ENCODE peak calls at places on chromosomes 3 and 15, in six cellular contexts. L, U, C, D, Z and V are unnamed samples.

GRCh38 chr3:180870008-180870733 is 42.3 kb upstream of the FXR1 start:
- DNase-seq in L (no peak), U (no peak), C (no peak), D (peak; percentile 42), Z (no peak), V (no peak)

GRCh38 chr3:138461696-138462295 is 27.4 kb downstream of the ESYT3 start:
- DNase-seq in L (no peak), U (no peak), C (no peak), D (no peak), Z (no peak), V (no peak)

GRCh38 chr3:190089711-190090110 is 31.0 kb downstream of the P3H2 start:
- DNase-seq in L (no peak), U (no peak), C (no peak), D (no peak), Z (no peak), V (no peak)

GRCh38 chr3:5304789-5305680 is 117.5 kb downstream of the EDEM1 start:
- DNase-seq in L (peak; percentile 12), U (no peak), C (no peak), D (peak; percentile 33), Z (peak; percentile 65), V (no peak)

GRCh38 chr3:139216958-139217357 is 126.9 kb upstream of the MRPS22 start:
- DNase-seq in L (no peak), U (no peak), C (no peak), D (no peak), Z (no peak), V (no peak)

GRCh38 chr15:33107950-33108349 is 86.6 kb downstream of the FMN1 start:
- DNase-seq in L (no peak), U (no peak), C (no peak), D (no peak), Z (no peak), V (no peak)

GRCh38 chr3:192564611-192565010 is 162.7 kb downstream of the FGF12 start:
- DNase-seq in L (no peak), U (no peak), C (no peak), D (no peak), Z (no peak), V (no peak)

GRCh38 chr15:76987896-76988860 is 6.7 kb upstream of the PSTPIP1 start:
- DNase-seq in L (no peak), U (no peak), C (no peak), D (peak; percentile 87), Z (no peak), V (no peak)

GRCh38 chr15:88985547-88986393 is 72.6 kb upstream of the MFGE8 start:
- DNase-seq in L (no peak), U (no peak), C (no peak), D (no peak), Z (no peak), V (no peak)

GRCh38 chr15:47410243-47410642 is 307.1 kb upstream of the SEMA6D start:
- DNase-seq in L (no peak), U (no peak), C (no peak), D (no peak), Z (no peak), V (no peak)

GRCh38 chr3:123161167-123161566 is 40.6 kb upstream of the SEC22A start:
- DNase-seq in L (no peak), U (no peak), C (no peak), D (no peak), Z (peak; percentile 14), V (no peak)

GRCh38 chr3:178044320-178044719 is 491.9 kb upstream of the KCNMB2 start:
- DNase-seq in L (no peak), U (no peak), C (no peak), D (no peak), Z (no peak), V (no peak)

GRCh38 chr15:91291673-91292072 is 191.6 kb downstream of the SV2B start:
- DNase-seq in L (no peak), U (no peak), C (no peak), D (no peak), Z (peak; percentile 37), V (no peak)

GRCh38 chr15:70354260-70354894 is 256.7 kb upstream of the TLE3 start:
- DNase-seq in L (no peak), U (no peak), C (no peak), D (peak; percentile 9), Z (no peak), V (no peak)

GRCh38 chr3:194324823-194325327 is 26.3 kb downstream of the CPN2 start:
- DNase-seq in L (no peak), U (no peak), C (no peak), D (no peak), Z (no peak), V (no peak)

GRCh38 chr3:194325424-194326165 is 25.5 kb downstream of the CPN2 start:
- DNase-seq in L (no peak), U (no peak), C (no peak), D (no peak), Z (no peak), V (no peak)

GRCh38 chr3:194322701-194323174 is 28.4 kb downstream of the CPN2 start:
- DNase-seq in L (peak; percentile 93), U (no peak), C (peak; percentile 94), D (no peak), Z (peak; percentile 91), V (peak; percentile 52)

GRCh38 chr3:194321666-194322640 is 29.2 kb downstream of the CPN2 start:
- DNase-seq in L (no peak), U (no peak), C (no peak), D (no peak), Z (peak; percentile 71), V (no peak)

DNA sequence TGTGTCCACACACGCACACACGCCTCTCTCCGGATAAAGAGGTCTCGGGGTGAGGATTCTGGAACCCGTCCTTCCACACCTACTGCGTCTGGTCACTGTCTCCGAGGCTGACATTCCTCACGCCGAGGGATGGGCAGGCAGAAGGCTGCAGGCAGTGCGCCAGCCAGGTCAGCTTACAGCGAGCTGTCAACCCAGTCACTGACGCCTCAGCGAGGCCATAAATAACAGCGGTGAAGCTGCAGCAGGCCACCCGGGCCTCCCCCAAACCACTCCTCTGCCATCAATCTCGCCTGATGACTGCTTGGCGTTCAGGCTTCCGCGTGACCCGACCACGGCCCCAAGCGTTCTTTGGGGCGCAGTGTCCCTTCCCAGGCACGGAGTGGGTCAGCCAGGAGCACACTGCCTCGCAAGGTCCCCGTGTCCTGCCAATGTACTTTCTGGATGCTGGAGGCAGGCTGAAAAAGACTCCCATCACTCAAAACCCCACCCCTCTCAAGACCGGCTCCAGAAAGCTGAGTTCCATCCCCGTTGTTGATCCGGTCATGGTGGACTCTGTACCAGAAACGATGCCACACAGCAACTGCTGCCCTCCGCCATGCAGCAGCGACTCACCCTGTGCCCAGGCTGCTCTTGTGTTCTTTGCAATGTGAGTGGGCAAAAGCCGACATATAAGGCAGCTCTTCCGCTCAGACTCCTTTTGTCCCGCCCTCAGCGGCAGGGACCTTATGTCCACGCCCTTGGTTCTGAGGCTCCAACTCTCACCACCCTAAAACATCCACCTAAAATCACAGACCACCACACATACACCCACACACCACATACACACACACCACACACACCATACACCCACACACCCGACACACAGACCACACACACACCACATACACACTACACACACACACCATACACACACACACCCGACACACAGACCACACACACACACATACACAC is 27.1 kb downstream of the CPN2 start:
- DNase-seq in L (peak; percentile 80), U (no peak), C (no peak), D (peak; percentile 95), Z (peak; percentile 91), V (peak; percentile 50)
- H3K4me3 ChIP-seq in L (peak overlapping the region; percentile 82), U (peak overlapping the region; percentile 28), C (no peak overlapping the region), D (peak overlapping the region; percentile 50), Z (peak overlapping the region; percentile 16), V (no peak overlapping the region)

GRCh38 chr15:74786659-74787165 is 4.8 kb downstream of the CSK start:
- DNase-seq in L (no peak), U (no peak), C (no peak), D (peak; percentile 77), Z (no peak), V (no peak)
- H3K4me3 ChIP-seq in L (no peak overlapping the region), U (peak overlapping the region; percentile 84), C (no peak overlapping the region), D (peak overlapping the region; percentile 1), Z (no peak overlapping the region), V (no peak overlapping the region)

GRCh38 chr3:12004741-12005513 is 739 bp downstream of the SYN2 start:
- DNase-seq in L (no peak), U (no peak), C (no peak), D (no peak), Z (no peak), V (no peak)
- H3K4me3 ChIP-seq in L (peak overlapping the region; percentile 6), U (peak overlapping the region; percentile 51), C (no peak overlapping the region), D (no peak overlapping the region), Z (no peak overlapping the region), V (peak overlapping the region; percentile 13)

DNA sequence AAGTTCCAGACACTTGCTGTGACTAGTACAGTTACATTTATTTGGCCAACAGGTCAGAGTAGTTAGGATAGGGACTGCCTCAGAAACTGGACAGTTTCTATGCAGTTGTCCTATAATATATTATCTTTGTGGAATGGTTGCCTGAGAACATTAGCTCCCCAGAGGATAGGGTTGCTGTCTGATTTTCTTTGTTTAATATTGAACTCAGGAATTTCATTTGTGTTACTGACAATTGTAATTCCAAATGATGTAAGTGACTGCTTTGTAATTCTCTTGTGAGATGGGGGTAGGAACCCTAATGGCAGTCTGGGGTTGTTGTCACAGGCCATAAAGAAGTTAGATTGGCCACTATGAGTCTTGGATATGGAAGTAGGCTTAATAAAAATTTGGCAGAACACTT is 2.2 kb downstream of the NXPE3 start:
- DNase-seq in L (no peak), U (no peak), C (no peak), D (no peak), Z (peak; percentile 3), V (peak; percentile 9)
- H3K4me3 ChIP-seq in L (peak overlapping the region; percentile 70), U (no peak overlapping the region), C (no peak overlapping the region), D (no peak overlapping the region), Z (peak overlapping the region; percentile 68), V (peak overlapping the region; percentile 81)

DNA sequence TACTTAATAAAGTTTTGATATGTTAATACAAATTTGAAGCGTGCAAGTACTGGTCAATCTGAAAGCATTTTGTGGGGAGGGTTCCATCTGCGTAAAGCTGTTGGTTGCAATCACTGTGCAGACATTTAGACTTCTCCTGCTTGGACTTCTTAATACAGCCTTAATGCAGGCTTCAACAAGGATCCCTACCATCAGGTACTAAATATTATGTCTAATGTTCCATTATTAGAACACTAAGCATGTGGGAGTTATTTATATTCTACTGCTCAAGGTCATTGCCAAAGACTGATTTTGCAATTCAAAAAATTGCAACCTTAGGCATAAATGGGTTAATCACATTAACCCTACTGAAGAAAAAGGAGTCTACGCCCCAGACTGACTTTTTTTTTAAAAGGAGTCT is 73.9 kb upstream of the MYO5C start:
- DNase-seq in L (no peak), U (no peak), C (no peak), D (no peak), Z (no peak), V (no peak)
- H3K4me3 ChIP-seq in L (no peak overlapping the region), U (no peak overlapping the region), C (no peak overlapping the region), D (no peak overlapping the region), Z (no peak overlapping the region), V (no peak overlapping the region)

GRCh38 chr15:78772738-78773137 is 38.5 kb downstream of the ADAMTS7 start:
- DNase-seq in L (no peak), U (no peak), C (no peak), D (no peak), Z (no peak), V (no peak)
- H3K4me3 ChIP-seq in L (no peak overlapping the region), U (no peak overlapping the region), C (no peak overlapping the region), D (no peak overlapping the region), Z (no peak overlapping the region), V (no peak overlapping the region)

GRCh38 chr15:63880744-63881143 is 47.0 kb upstream of the HERC1 start:
- DNase-seq in L (no peak), U (no peak), C (no peak), D (no peak), Z (no peak), V (no peak)
- H3K4me3 ChIP-seq in L (no peak overlapping the region), U (no peak overlapping the region), C (no peak overlapping the region), D (no peak overlapping the region), Z (no peak overlapping the region), V (no peak overlapping the region)